ENCODE peak calls at places on chromosomes 12 and 14, in ten cellular contexts. H is GM06990, Q is uterus, Z is fibroblast of pulmonary artery, P is ascending aorta, W is astrocyte of the cerebellum, O is psoas muscle, B is heart left ventricle, V is right atrium auricular region, F is heart right ventricle. K is an unnamed sample.

GRCh38 chr12:107125833-107126232 is 32.5 kb upstream of the CRY1 start:
- DNase-seq in H (no peak), Q (no peak), Z (no peak), P (no peak), W (no peak), O (no peak), B (no peak), V (no peak), F (no peak), K (no peak)

GRCh38 chr12:124847675-124848074 is 16.0 kb downstream of the SCARB1 start:
- DNase-seq in H (no peak), Q (peak), Z (peak), P (no peak), W (no peak), O (no peak), B (no peak), V (no peak), F (no peak), K (no peak)

GRCh38 chr12:106178582-106178981 is 39.8 kb upstream of the NUAK1 start:
- DNase-seq in H (no peak), Q (no peak), Z (no peak), P (no peak), W (no peak), O (no peak), B (no peak), V (no peak), F (no peak), K (no peak)

GRCh38 chr12:31749024-31749704 is 20.3 kb upstream of the AMN1 start:
- DNase-seq in H (peak), Q (peak), Z (peak), P (no peak), W (peak), O (no peak), B (no peak), V (peak), F (peak), K (no peak)

GRCh38 chr14:56782701-56783100 is 27.6 kb downstream of the OTX2 start:
- DNase-seq in H (no peak), Q (no peak), Z (no peak), P (no peak), W (no peak), O (no peak), B (no peak), V (no peak), F (no peak), K (no peak)

GRCh38 chr12:53481957-53482586 is 17.2 kb downstream of the MAP3K12 start:
- DNase-seq in H (no peak), Q (no peak), Z (no peak), P (no peak), W (no peak), O (no peak), B (no peak), V (no peak), F (no peak), K (no peak)

GRCh38 chr12:121214171-121214777 is 4.3 kb downstream of the P2RX4 start:
- DNase-seq in H (no peak), Q (no peak), Z (peak), P (no peak), W (peak), O (no peak), B (no peak), V (no peak), F (no peak), K (no peak)

GRCh38 chr12:71014180-71014785 is 93.7 kb upstream of the PTPRR start:
- DNase-seq in H (no peak), Q (no peak), Z (peak), P (no peak), W (peak), O (no peak), B (no peak), V (no peak), F (no peak), K (no peak)

GRCh38 chr12:53867216-53868012 is 71.2 kb upstream of the HOXC13 start:
- DNase-seq in H (no peak), Q (no peak), Z (no peak), P (no peak), W (no peak), O (no peak), B (no peak), V (no peak), F (no peak), K (no peak)

GRCh38 chr14:101223147-101223546 is 319.6 kb upstream of the RTL1 start:
- DNase-seq in H (no peak), Q (no peak), Z (no peak), P (no peak), W (no peak), O (peak), B (no peak), V (no peak), F (no peak), K (no peak)

GRCh38 chr12:128326419-128326818 is 59.4 kb downstream of the TMEM132C start:
- DNase-seq in H (no peak), Q (no peak), Z (no peak), P (no peak), W (no peak), O (no peak), B (no peak), V (no peak), F (no peak), K (no peak)

GRCh38 chr14:76424359-76424758 is 48.4 kb downstream of the ESRRB start:
- DNase-seq in H (no peak), Q (no peak), Z (no peak), P (no peak), W (no peak), O (no peak), B (no peak), V (no peak), F (no peak), K (no peak)

GRCh38 chr12:131933387-131933786 is 4.3 kb downstream of the PUS1 start:
- DNase-seq in H (no peak), Q (no peak), Z (no peak), P (no peak), W (no peak), O (peak), B (peak), V (no peak), F (no peak), K (no peak)

GRCh38 chr12:5590316-5590715 is 158.4 kb downstream of the NTF3 start:
- DNase-seq in H (no peak), Q (no peak), Z (no peak), P (no peak), W (no peak), O (no peak), B (no peak), V (no peak), F (no peak), K (no peak)

DNA sequence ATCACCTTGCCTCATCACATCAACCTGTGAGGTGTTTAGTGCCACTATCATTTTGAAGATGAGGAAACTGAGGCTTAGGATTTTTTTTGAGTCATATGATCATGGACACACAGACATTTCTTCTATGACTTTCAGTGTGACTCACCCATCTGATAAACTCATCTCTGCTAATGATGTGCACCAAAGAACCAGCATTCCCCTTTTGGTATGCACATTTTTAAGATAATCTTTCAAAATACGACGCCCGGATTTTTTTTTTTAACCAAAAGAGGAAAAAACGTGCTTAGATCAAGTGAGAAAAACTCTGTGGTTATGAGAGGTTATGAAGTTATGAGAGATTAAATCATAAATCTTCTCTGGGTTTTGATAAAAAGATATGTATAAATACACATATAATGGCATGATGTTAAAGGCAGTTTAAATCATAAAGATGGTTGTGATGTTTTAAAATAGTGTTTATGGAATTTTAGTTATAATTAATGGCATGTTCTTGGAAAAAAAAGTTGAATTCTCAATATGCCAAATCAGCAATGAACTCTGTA is 948.1 kb downstream of the TMTC2 start:
- DNase-seq in H (no peak), Q (no peak), Z (no peak), P (no peak), W (no peak), O (no peak), B (no peak), V (no peak), F (no peak), K (no peak)
- H3K4me3 ChIP-seq in H (no peak), Q (no peak), Z (no peak), P (no peak), W (no peak), O (no peak), B (no peak), V (no peak), F (no peak), K (no peak)

GRCh38 chr14:92655372-92655771 is 93.1 kb downstream of the LGMN start:
- DNase-seq in H (no peak), Q (no peak), Z (no peak), P (no peak), W (no peak), O (no peak), B (no peak), V (no peak), F (no peak), K (no peak)
- H3K4me3 ChIP-seq in H (no peak), Q (no peak), Z (no peak), P (no peak), W (no peak), O (no peak), B (peak), V (no peak), F (no peak), K (no peak)

DNA sequence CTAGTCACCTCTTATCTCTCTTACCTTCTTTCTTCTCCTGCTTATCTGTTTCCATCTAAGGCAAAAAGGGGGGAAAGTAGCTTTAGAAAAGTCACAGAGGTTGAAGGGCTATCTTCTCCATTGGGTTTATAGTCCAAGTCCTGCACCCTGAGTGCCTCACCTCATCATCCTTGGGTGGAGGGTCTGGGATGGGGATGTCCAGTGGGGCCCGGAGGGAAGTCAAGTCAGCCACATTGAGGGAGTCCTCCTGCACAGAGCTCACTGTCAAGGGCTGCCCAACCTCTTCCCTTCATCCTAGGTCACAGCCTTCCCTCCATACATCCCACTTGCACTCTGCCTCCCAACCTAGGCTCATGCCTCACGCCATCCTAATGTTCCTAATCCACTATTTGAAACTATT is 1.2 kb downstream of the PSME2 start:
- DNase-seq in H (no peak), Q (no peak), Z (no peak), P (no peak), W (no peak), O (no peak), B (no peak), V (no peak), F (no peak), K (no peak)
- H3K4me3 ChIP-seq in H (peak), Q (no peak), Z (peak), P (no peak), W (peak), O (peak), B (peak), V (no peak), F (no peak), K (no peak)

DNA sequence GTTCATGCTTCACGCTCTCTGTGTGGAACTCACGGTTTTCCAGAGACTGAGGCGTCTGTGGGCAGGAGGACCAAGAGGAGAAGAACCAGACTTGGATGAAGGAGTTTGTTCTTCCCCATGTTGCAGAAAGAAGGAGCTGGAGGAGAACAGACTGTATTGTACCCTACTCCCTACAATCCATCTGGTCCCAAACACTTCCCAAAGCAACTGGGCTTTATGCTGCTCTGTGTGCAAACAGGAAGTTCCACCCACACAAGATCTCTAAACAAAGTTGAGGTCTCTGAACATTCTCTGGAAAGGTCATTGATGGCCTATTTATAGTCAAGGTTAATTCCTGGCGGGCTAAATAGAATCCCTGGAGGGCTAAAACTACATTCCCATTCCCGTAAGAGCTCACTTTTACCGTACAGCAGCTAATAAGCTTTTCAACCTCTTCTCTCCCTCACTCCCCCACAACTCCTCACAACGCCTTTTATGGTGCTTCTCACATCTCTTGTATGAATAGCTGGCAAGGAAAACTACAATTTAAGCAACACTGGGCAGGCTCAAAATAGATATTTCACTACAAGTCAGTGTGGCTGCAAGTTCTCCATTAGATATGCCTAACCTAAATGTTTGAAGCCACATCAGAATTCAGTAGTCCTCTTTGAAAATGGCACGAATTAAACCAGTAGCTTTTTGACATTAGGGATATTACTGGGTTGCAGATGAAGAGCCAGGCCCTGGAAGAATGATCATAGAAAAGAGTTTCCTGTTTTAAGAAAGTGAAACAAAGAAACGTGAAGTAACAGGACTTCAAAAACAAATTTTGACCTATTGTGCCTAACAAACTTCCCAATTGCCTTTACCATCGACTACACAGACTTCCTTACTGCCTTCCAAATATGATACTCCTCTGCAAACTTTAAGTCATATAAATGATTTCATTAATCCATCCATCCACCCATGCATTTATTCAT is at the start of gene A2M:
- DNase-seq in H (no peak), Q (peak), Z (peak), P (no peak), W (peak), O (no peak), B (peak), V (no peak), F (peak), K (peak)
- H3K4me3 ChIP-seq in H (no peak), Q (peak), Z (no peak), P (peak), W (no peak), O (peak), B (peak), V (peak), F (peak), K (peak)

DNA sequence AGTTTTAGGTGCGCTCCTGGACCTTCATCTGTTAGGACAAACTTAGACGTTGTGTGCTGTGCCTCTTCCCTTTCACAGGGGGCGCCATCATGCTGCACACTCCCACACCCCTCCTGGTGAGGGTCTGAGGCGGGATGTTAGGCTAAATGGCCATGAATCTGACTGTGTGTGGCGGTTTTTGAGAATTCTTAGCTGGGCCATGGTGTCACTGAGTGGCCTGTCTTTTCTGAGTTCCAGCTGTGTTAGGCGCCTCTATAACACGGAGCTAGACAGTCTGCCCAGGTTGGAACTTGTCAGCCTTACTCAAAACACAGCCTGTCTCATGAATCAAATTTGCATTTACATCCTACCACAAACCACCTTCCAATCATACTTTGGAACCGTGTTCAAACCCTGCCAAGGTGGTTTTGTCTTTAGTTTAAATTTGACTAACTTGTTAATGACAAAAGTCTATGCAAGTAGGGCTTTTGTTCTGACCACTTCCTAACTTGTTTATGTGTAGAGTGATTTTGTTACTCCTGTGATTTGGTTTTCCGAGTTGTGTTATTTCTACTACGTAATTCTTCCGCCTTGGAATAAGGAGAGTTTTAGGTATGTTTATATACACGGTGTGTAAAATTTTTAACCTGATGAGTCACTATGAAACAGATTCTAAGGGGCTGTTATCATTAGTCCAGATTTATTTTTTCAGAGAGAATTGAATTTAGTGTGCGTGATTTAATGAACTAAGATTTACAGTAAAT is 19.6 kb downstream of the ACVR1B start:
- DNase-seq in H (peak), Q (no peak), Z (peak), P (no peak), W (peak), O (no peak), B (no peak), V (no peak), F (no peak), K (no peak)
- H3K4me3 ChIP-seq in H (peak), Q (no peak), Z (no peak), P (no peak), W (no peak), O (no peak), B (no peak), V (no peak), F (no peak), K (no peak)

DNA sequence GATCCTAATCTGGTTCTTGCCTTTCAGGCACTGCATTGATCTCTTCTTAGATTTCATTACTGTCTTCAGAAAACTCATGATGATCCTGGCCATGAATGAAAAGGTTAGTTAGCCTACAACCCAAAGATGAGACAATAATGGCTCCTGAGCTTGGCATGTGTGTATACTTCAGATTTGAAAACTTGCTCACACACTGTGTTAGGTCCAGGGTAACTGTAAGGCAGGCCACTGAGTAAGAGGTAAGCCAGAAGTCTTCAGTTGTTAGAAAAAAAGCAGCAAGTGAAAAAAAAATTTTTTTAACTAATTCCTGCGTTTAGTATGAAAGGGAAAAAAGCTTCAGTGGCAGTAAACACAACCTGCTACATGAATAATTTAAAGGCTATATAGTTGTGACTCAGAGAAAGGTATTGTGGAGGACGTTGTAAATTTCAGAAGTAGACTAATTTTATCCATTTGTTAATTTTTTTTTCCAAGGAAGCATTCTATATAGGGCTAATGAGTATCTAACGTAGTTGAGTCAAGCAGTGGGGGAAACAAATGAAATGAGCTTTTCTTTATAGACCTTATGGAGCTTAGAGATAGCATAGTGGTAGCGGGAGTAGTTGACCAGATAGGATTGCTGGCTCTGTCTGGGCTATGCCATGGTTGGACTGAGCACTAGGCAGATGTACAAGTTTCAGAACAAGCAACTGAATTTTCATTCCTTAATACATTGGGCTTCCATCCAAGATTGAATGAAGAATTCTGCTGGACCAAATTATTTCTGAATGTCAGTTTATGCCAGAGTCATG is 20.5 kb downstream of the TMBIM6 start:
- DNase-seq in H (no peak), Q (no peak), Z (no peak), P (no peak), W (no peak), O (no peak), B (no peak), V (no peak), F (no peak), K (no peak)
- H3K4me3 ChIP-seq in H (no peak), Q (no peak), Z (no peak), P (no peak), W (no peak), O (no peak), B (no peak), V (no peak), F (no peak), K (no peak)

DNA sequence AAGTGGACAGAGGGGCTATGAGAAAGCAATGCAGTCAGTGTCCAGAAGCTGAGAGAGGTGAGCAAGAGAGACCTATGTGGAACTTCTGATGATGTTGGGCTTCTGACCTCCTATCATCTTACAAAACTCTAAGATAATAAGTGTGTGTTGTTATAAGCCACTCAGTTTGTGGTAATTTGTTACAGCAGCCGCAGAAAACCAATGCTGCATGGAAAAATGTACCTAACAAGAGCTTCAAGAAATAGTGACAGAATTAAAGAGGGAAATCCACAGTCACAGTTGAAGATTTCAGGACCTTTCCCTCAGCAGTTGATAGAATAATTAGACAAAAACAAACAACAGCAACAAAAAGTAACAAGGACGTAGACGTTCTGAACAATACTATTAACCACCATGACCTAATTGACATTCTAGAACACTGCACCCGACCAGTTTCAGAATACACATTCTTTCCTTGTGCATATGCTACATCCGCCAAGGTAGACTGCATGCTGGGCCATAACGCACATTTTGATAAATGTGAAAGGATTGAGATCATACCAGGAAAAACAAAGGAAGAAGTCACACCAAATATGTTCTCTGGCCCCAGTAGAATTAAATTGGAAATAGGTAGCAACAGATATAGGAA is 1.8 kb upstream of the EVL start:
- DNase-seq in H (no peak), Q (no peak), Z (no peak), P (no peak), W (no peak), O (no peak), B (no peak), V (no peak), F (no peak), K (no peak)
- H3K4me3 ChIP-seq in H (no peak), Q (no peak), Z (no peak), P (no peak), W (no peak), O (no peak), B (no peak), V (no peak), F (no peak), K (no peak)

DNA sequence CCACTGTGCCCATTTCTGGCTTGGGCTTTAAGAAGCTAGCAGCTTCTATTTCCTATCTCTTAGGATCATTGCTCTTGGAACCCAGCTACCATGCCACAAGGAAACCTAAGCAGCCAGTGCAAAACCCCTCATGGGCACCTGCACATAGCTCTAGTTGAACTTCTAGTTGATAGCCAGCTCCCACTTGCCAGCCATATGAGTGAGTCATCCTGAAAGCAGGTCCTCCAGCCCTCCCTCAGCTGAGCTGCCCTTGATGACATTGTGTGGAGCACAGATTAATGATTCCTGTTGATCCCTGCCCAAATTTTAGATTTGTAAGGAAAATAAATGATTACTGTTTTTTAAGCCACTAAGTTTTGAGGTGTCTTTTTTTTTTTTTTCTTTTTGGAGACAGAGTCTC is 234.2 kb upstream of the FBXO33 start:
- DNase-seq in H (no peak), Q (no peak), Z (no peak), P (no peak), W (no peak), O (no peak), B (no peak), V (no peak), F (no peak), K (no peak)
- H3K4me3 ChIP-seq in H (no peak), Q (no peak), Z (no peak), P (no peak), W (no peak), O (no peak), B (no peak), V (no peak), F (no peak), K (no peak)